ENCODE peak calls at places on chromosomes 6 and 20, in eight cellular contexts. Y is breast epithelium, E is H1, J is A549, W is IMR-90, X is ovary, G is heart left ventricle, H is uterus. A is an unnamed sample.

GRCh38 chr20:31374346-31374745 is 5.9 kb downstream of the DEFB118 start:
- DNase-seq in J (no peak), X (no peak), Y (no peak), H (no peak), W (no peak), G (no peak), E (no peak), A (no peak)

GRCh38 chr20:17620371-17621228 is 50.7 kb downstream of the DSTN start:
- DNase-seq in Y (peak), G (no peak), H (peak), E (no peak), J (no peak), W (no peak), X (peak), A (peak)

GRCh38 chr20:52289956-52290355 is 98.4 kb upstream of the ZFP64 start:
- DNase-seq in G (no peak), W (no peak), X (no peak), E (no peak), H (no peak), Y (no peak), J (no peak), A (no peak)

GRCh38 chr6:4819706-4820283 is 43.6 kb downstream of the CDYL start:
- DNase-seq in J (no peak), W (peak), E (no peak), Y (no peak), G (no peak), X (no peak), H (no peak), A (no peak)

GRCh38 chr6:111642463-111643158 is 36.9 kb upstream of the TRAF3IP2 start:
- DNase-seq in J (peak), Y (no peak), X (peak), H (peak), W (peak), G (peak), E (peak), A (peak)

GRCh38 chr20:7841967-7842301 is 98.3 kb downstream of the HAO1 start:
- DNase-seq in J (peak), W (peak), X (no peak), G (peak), H (peak), Y (no peak), E (no peak), A (no peak)

GRCh38 chr6:13278184-13278583 is 50.2 kb downstream of the TBC1D7 start:
- DNase-seq in G (no peak), E (peak), Y (no peak), J (no peak), H (no peak), X (no peak), W (no peak), A (no peak)

GRCh38 chr20:12207875-12208274 is 290.2 kb downstream of the BTBD3 start:
- DNase-seq in G (no peak), X (no peak), E (peak), H (no peak), Y (no peak), W (peak), J (peak), A (peak)

GRCh38 chr20:38172344-38172743 is 7.3 kb upstream of the TGM2 start:
- DNase-seq in J (peak), H (no peak), X (no peak), E (no peak), W (peak), Y (no peak), G (no peak), A (no peak)

GRCh38 chr6:105189026-105189680 is 9.3 kb upstream of the POPDC3 start:
- DNase-seq in X (no peak), E (no peak), Y (no peak), J (no peak), G (no peak), W (no peak), H (no peak), A (no peak)

GRCh38 chr20:35972445-35972844 is 4.1 kb downstream of the CNBD2 start:
- DNase-seq in H (no peak), X (no peak), Y (no peak), J (no peak), E (no peak), W (no peak), G (no peak), A (no peak)

GRCh38 chr20:1617055-1617454 is 2.8 kb downstream of the SIRPB1 start:
- DNase-seq in X (no peak), E (no peak), J (no peak), G (no peak), H (no peak), W (no peak), Y (no peak), A (no peak)

GRCh38 chr6:5401845-5402738 is 140.8 kb downstream of the FARS2 start:
- DNase-seq in J (no peak), Y (no peak), H (no peak), W (peak), E (no peak), X (no peak), G (no peak), A (no peak)

GRCh38 chr6:105669232-105669631 is 266.4 kb upstream of the PREP start:
- DNase-seq in H (no peak), G (no peak), E (no peak), X (no peak), Y (no peak), W (no peak), J (no peak), A (no peak)

GRCh38 chr6:7324520-7324919 is 11.5 kb upstream of the SSR1 start:
- DNase-seq in Y (no peak), J (no peak), H (no peak), W (no peak), G (no peak), E (no peak), X (no peak), A (peak)

GRCh38 chr6:89999154-89999553 is 104.9 kb downstream of the GJA10 start:
- DNase-seq in G (peak), J (no peak), H (peak), X (peak), W (peak), Y (no peak), E (no peak), A (peak)

GRCh38 chr20:53071833-53072232 is 99.7 kb downstream of the TSHZ2 start:
- DNase-seq in X (no peak), H (no peak), J (no peak), E (no peak), Y (no peak), G (no peak), W (no peak), A (no peak)

GRCh38 chr6:117463762-117464665 is 18.5 kb upstream of the DCBLD1 start:
- DNase-seq in E (no peak), Y (no peak), W (peak), G (no peak), X (no peak), H (no peak), J (peak), A (no peak)

GRCh38 chr6:4776967-4777925 is 1.0 kb downstream of the CDYL start:
- DNase-seq in W (peak), Y (no peak), J (peak), G (peak), X (peak), H (peak), E (no peak), A (peak)

GRCh38 chr20:5188736-5189135 is 61.9 kb downstream of the CDS2 start:
- DNase-seq in H (no peak), G (no peak), W (no peak), J (no peak), X (no peak), Y (no peak), E (no peak), A (no peak)

GRCh38 chr20:5190444-5190843 is 63.6 kb downstream of the CDS2 start:
- DNase-seq in W (no peak), E (no peak), J (no peak), H (no peak), X (no peak), G (no peak), Y (no peak), A (no peak)

GRCh38 chr20:5187122-5187521 is 60.3 kb downstream of the CDS2 start:
- DNase-seq in Y (no peak), W (no peak), H (no peak), G (no peak), E (no peak), J (no peak), X (no peak), A (no peak)

GRCh38 chr20:5191829-5192569 is 65.2 kb downstream of the CDS2 start:
- DNase-seq in X (peak), Y (no peak), E (no peak), H (peak), G (no peak), W (peak), J (peak), A (no peak)

DNA sequence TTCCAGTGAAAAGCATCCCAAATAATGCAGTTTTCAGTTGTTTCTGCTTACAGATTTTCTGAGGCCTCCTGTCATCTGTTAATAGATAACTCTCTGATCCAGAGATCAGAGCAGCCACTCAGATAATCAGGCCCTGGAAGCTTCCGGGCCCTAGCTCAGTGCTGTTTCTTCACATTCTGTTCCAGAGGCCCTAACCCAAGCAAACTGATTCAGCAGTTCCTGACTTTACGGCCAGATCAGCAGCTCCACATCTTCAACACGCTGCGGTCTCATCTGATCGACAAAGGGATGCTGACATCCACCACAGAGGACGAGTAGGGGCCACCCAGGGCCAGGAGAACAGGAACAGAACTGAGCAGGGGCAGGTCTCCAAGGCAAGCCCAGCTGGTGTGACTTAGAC is 63.1 kb downstream of the CDS2 start:
- DNase-seq in J (no peak), Y (no peak), E (no peak), H (no peak), W (no peak), G (no peak), X (no peak), A (no peak)
- TF ChIP-seq POLR2A in J (no peak), Y (no peak), E (no peak), H (no peak), W (no peak), G (no peak), X (no peak), A (no peak)

GRCh38 chr6:33008944-33009861 is at the start of gene HLA-DOA:
- DNase-seq in E (peak), G (no peak), Y (no peak), J (peak), H (no peak), W (peak), X (no peak), A (peak)
- TF ChIP-seq POLR2A in E (no peak), G (no peak), Y (no peak), J (no peak), H (no peak), W (no peak), X (no peak), A (no peak)

GRCh38 chr20:50727792-50728485 is 3.4 kb upstream of the PARD6B start:
- DNase-seq in W (no peak), G (no peak), X (peak), E (no peak), Y (no peak), J (peak), H (peak), A (no peak)
- TF ChIP-seq POLR2A in W (no peak), G (no peak), X (no peak), E (no peak), Y (no peak), J (no peak), H (no peak), A (no peak)

DNA sequence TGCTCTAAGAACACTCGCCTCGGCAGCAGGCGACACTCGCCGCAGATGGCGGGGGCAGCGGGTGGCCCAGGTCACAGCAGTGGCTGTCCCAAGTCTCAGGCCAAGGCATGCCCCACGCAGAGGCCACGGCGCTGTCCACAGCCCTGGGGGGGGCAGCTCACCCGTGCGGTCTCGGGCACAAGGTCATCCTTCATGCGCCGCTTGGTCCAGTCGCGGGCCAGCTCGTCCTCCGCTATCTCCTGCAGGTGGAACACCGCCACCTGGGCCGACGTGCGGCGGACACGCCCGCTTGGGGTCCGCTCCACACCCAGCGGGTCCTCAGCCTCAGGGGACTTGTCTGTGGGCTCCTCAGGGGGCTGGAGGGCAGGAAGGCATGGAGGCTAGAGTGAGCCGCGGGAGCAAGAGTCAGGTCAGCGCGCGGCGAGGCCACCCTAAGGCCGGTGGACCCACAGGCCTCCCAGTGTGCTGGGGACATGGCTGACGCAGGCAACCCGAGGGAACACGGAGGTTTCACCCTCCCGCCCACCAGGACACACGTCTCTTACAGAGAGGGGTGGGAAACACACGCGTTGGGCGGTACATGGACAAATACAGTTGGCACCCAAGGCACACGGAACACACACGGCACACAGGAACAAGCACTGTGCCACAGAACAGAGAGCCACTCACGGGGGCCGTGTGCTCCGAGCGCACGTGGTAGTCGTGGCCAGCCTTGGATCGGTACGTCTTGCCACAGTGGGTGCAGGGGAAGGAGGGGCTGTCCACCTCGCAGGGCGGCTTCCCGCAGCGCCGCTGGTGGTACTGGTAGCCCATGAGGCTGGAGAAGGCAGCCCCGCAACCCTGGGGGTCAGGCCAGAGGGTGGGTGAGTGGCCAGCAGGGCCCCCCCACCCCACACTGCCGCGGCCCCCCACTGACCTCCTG is 6.5 kb upstream of the UCKL1 start:
- DNase-seq in H (no peak), W (no peak), J (no peak), E (no peak), X (peak), G (peak), Y (no peak), A (no peak)
- TF ChIP-seq POLR2A in H (no peak), W (no peak), J (no peak), E (no peak), X (no peak), G (no peak), Y (no peak), A (no peak)

DNA sequence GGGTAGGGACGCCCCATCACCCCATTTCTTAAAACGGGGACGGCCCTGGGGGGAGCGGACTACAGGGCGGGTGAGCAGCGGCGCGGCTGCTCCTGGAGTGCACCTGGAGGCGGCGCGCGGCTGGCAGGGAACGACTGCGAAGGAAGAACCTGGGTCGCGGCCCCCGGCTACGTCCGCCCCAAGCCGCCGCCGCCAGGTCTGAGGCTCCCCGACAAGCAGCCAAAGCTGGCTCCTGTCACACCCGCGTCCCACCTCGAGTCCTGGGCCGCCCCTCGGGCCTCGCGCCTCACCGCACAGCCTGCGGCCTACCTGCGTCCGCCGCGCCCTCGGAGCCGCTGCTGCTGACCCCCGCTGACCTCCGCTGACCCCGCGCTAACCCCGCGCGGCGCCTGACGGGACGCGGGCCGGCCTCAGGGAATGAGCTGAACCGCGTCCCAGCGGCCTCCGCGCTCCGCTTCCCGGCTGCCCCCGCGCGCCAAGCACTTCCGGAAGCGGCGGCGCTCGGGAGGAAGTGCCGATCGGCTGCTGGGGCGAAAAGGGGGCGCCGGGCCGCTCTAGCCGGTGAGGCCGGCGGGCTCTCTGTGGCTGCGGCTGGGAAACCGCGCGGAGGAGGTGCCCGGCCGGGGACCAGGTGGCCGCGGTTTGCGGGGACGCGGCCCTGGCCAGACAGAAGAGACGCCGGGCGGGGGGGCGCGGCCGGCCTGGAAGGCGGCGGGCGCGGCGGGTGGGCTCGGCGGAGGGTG is at the start of the genes ARFRP1 and ZGPAT:
- DNase-seq in X (peak), W (peak), H (peak), E (peak), Y (peak), G (peak), J (peak), A (peak)
- TF ChIP-seq POLR2A in X (peak), W (peak), H (peak), E (no peak), Y (peak), G (no peak), J (peak), A (peak)

GRCh38 chr6:166825553-166826145 is 130.7 kb downstream of the RNASET2 start:
- DNase-seq in W (peak), Y (no peak), J (no peak), H (no peak), X (no peak), E (no peak), G (no peak), A (no peak)
- TF ChIP-seq POLR2A in W (no peak), Y (no peak), J (no peak), H (no peak), X (no peak), E (no peak), G (no peak), A (no peak)

A was measured in Peyer's patch.